ENCODE peak calls at places on chromosomes 5 and 9, in six cellular contexts. B, A, O, X, J and T are unnamed samples.

GRCh38 chr5:111364992-111365391 is 140.8 kb downstream of the CAMK4 start:
- DNase-seq in B (no peak), A (no peak), O (no peak), X (no peak), J (no peak), T (no peak)

GRCh38 chr9:81680006-81680405 is 9.3 kb downstream of the TLE1 start:
- DNase-seq in B (no peak), A (no peak), O (no peak), X (no peak), J (no peak), T (no peak)

GRCh38 chr9:14251146-14252071 is 62.5 kb downstream of the NFIB start:
- DNase-seq in B (peak), A (peak), O (no peak), X (peak), J (peak), T (no peak)

GRCh38 chr9:73042155-73042554 is 89.3 kb upstream of the ALDH1A1 start:
- DNase-seq in B (peak), A (peak), O (no peak), X (no peak), J (no peak), T (no peak)

GRCh38 chr5:173474881-173475287 is 141.6 kb downstream of the BOD1 start:
- DNase-seq in B (peak), A (peak), O (no peak), X (no peak), J (no peak), T (no peak)

GRCh38 chr5:152542741-152543140 is 137.7 kb upstream of the NMUR2 start:
- DNase-seq in B (peak), A (no peak), O (no peak), X (no peak), J (no peak), T (no peak)

GRCh38 chr5:35246928-35247644 is 16.8 kb upstream of the PRLR start:
- DNase-seq in B (peak), A (peak), O (no peak), X (peak), J (no peak), T (no peak)

GRCh38 chr9:101814064-101814463 is 75.6 kb upstream of the GRIN3A start:
- DNase-seq in B (no peak), A (no peak), O (no peak), X (no peak), J (no peak), T (no peak)

GRCh38 chr9:15851766-15852165 is 298.9 kb downstream of the CCDC171 start:
- DNase-seq in B (no peak), A (no peak), O (no peak), X (no peak), J (no peak), T (no peak)

GRCh38 chr5:6029811-6030271 is 348.5 kb downstream of the MED10 start:
- DNase-seq in B (no peak), A (no peak), O (no peak), X (no peak), J (no peak), T (no peak)

GRCh38 chr9:133782157-133783130 is 44.3 kb upstream of the SARDH start:
- DNase-seq in B (peak), A (peak), O (peak), X (no peak), J (peak), T (peak)

GRCh38 chr9:34985311-34985899 is 4.1 kb upstream of the DNAJB5 start:
- DNase-seq in B (peak), A (peak), O (no peak), X (peak), J (peak), T (peak)

GRCh38 chr5:9046756-9047481 is 499.0 kb downstream of the SEMA5A start:
- DNase-seq in B (peak), A (peak), O (no peak), X (no peak), J (no peak), T (no peak)